ENCODE peak calls at places on chromosomes 7 and 10, in eight cellular contexts. One of them, this sample, is unnamed.

GRCh38 chr10:22219308-22219707 is 1.5 kb upstream of the EBLN1 start:
- DNase-seq in heart left ventricle: no peak
- DNase-seq in DND-41: no peak
- DNase-seq in CD8-positive, alpha-beta T cell: no peak
- DNase-seq in WERI-Rb-1: no peak
- DNase-seq in naive thymus-derived CD4-positive, alpha-beta T cell: no peak
- DNase-seq in cardiac muscle cell: no peak
- DNase-seq in adrenal gland: no peak
- DNase-seq in this sample: no peak

GRCh38 chr10:4819067-4819466 is 6.9 kb upstream of the AKR1E2 start:
- DNase-seq in naive thymus-derived CD4-positive, alpha-beta T cell: no peak
- DNase-seq in adrenal gland: no peak
- DNase-seq in heart left ventricle: no peak
- DNase-seq in CD8-positive, alpha-beta T cell: no peak
- DNase-seq in cardiac muscle cell: no peak
- DNase-seq in DND-41: no peak
- DNase-seq in WERI-Rb-1: no peak
- DNase-seq in this sample: no peak

GRCh38 chr10:97648557-97649404 is 8.3 kb downstream of the PI4K2A start:
- DNase-seq in heart left ventricle: peak; percentile 19
- DNase-seq in cardiac muscle cell: peak; percentile 77
- DNase-seq in naive thymus-derived CD4-positive, alpha-beta T cell: peak; percentile 40
- DNase-seq in CD8-positive, alpha-beta T cell: no peak
- DNase-seq in DND-41: no peak
- DNase-seq in WERI-Rb-1: no peak
- DNase-seq in adrenal gland: peak; percentile 67
- DNase-seq in this sample: peak; percentile 20

GRCh38 chr10:79247373-79248137 is 99.7 kb upstream of the PPIF start:
- DNase-seq in cardiac muscle cell: no peak
- DNase-seq in DND-41: no peak
- DNase-seq in CD8-positive, alpha-beta T cell: no peak
- DNase-seq in adrenal gland: no peak
- DNase-seq in heart left ventricle: no peak
- DNase-seq in WERI-Rb-1: no peak
- DNase-seq in naive thymus-derived CD4-positive, alpha-beta T cell: peak; percentile 27
- DNase-seq in this sample: no peak

GRCh38 chr7:20529260-20529659 is 86.2 kb upstream of the ABCB5 start:
- DNase-seq in adrenal gland: no peak
- DNase-seq in cardiac muscle cell: no peak
- DNase-seq in heart left ventricle: no peak
- DNase-seq in CD8-positive, alpha-beta T cell: no peak
- DNase-seq in WERI-Rb-1: no peak
- DNase-seq in DND-41: no peak
- DNase-seq in naive thymus-derived CD4-positive, alpha-beta T cell: no peak
- DNase-seq in this sample: peak; percentile 40

GRCh38 chr7:105934577-105935185 is 28.4 kb upstream of the CDHR3 start:
- DNase-seq in adrenal gland: peak; percentile 56
- DNase-seq in DND-41: no peak
- DNase-seq in heart left ventricle: no peak
- DNase-seq in CD8-positive, alpha-beta T cell: no peak
- DNase-seq in naive thymus-derived CD4-positive, alpha-beta T cell: no peak
- DNase-seq in WERI-Rb-1: peak; percentile 61
- DNase-seq in cardiac muscle cell: peak; percentile 80
- DNase-seq in this sample: peak; percentile 22

GRCh38 chr7:22123139-22123538 is 177.4 kb upstream of the CDCA7L start:
- DNase-seq in adrenal gland: no peak
- DNase-seq in heart left ventricle: peak; percentile 33
- DNase-seq in cardiac muscle cell: no peak
- DNase-seq in WERI-Rb-1: no peak
- DNase-seq in naive thymus-derived CD4-positive, alpha-beta T cell: no peak
- DNase-seq in CD8-positive, alpha-beta T cell: no peak
- DNase-seq in DND-41: no peak
- DNase-seq in this sample: no peak

GRCh38 chr10:72272689-72273409 is 875 bp upstream of the DDIT4 start:
- DNase-seq in naive thymus-derived CD4-positive, alpha-beta T cell: peak; percentile 61
- DNase-seq in DND-41: peak; percentile 41
- DNase-seq in cardiac muscle cell: peak; percentile 99
- DNase-seq in heart left ventricle: peak; percentile 90
- DNase-seq in adrenal gland: peak; percentile 92
- DNase-seq in CD8-positive, alpha-beta T cell: no peak
- DNase-seq in WERI-Rb-1: peak; percentile 90
- DNase-seq in this sample: peak; percentile 93

GRCh38 chr7:26172048-26172447 is 20.1 kb downstream of the NFE2L3 start:
- DNase-seq in CD8-positive, alpha-beta T cell: no peak
- DNase-seq in adrenal gland: no peak
- DNase-seq in heart left ventricle: no peak
- DNase-seq in DND-41: no peak
- DNase-seq in cardiac muscle cell: no peak
- DNase-seq in naive thymus-derived CD4-positive, alpha-beta T cell: no peak
- DNase-seq in WERI-Rb-1: no peak
- DNase-seq in this sample: no peak

GRCh38 chr7:93011351-93012294 is 106.2 kb downstream of the SAMD9 start:
- DNase-seq in DND-41: no peak
- DNase-seq in CD8-positive, alpha-beta T cell: no peak
- DNase-seq in cardiac muscle cell: peak; percentile 91
- DNase-seq in naive thymus-derived CD4-positive, alpha-beta T cell: no peak
- DNase-seq in WERI-Rb-1: no peak
- DNase-seq in heart left ventricle: no peak
- DNase-seq in adrenal gland: no peak
- DNase-seq in this sample: no peak

GRCh38 chr7:46446151-46446550 is 525.1 kb upstream of the IGFBP3 start:
- DNase-seq in naive thymus-derived CD4-positive, alpha-beta T cell: no peak
- DNase-seq in WERI-Rb-1: no peak
- DNase-seq in cardiac muscle cell: no peak
- DNase-seq in adrenal gland: no peak
- DNase-seq in heart left ventricle: no peak
- DNase-seq in DND-41: no peak
- DNase-seq in CD8-positive, alpha-beta T cell: no peak
- DNase-seq in this sample: no peak

GRCh38 chr7:92904292-92905131 is 68.1 kb upstream of the CDK6 start:
- DNase-seq in CD8-positive, alpha-beta T cell: peak; percentile 18
- DNase-seq in cardiac muscle cell: peak; percentile 84
- DNase-seq in WERI-Rb-1: no peak
- DNase-seq in adrenal gland: no peak
- DNase-seq in heart left ventricle: no peak
- DNase-seq in naive thymus-derived CD4-positive, alpha-beta T cell: peak; percentile 80
- DNase-seq in DND-41: peak; percentile 90
- DNase-seq in this sample: peak; percentile 78

GRCh38 chr7:90345548-90346319 is 782 bp upstream of the GTPBP10 start:
- DNase-seq in adrenal gland: peak; percentile 31
- DNase-seq in cardiac muscle cell: peak; percentile 64
- DNase-seq in CD8-positive, alpha-beta T cell: no peak
- DNase-seq in DND-41: no peak
- DNase-seq in naive thymus-derived CD4-positive, alpha-beta T cell: no peak
- DNase-seq in WERI-Rb-1: peak; percentile 37
- DNase-seq in heart left ventricle: peak; percentile 4
- DNase-seq in this sample: peak; percentile 24

GRCh38 chr7:74479066-74479781 is 25.5 kb downstream of the GTF2IRD1 start:
- DNase-seq in DND-41: no peak
- DNase-seq in heart left ventricle: no peak
- DNase-seq in CD8-positive, alpha-beta T cell: no peak
- DNase-seq in naive thymus-derived CD4-positive, alpha-beta T cell: no peak
- DNase-seq in adrenal gland: peak; percentile 47
- DNase-seq in WERI-Rb-1: no peak
- DNase-seq in cardiac muscle cell: peak; percentile 52
- DNase-seq in this sample: no peak

GRCh38 chr10:1123972-1124371 is 67.8 kb downstream of the WDR37 start:
- DNase-seq in WERI-Rb-1: no peak
- DNase-seq in cardiac muscle cell: no peak
- DNase-seq in CD8-positive, alpha-beta T cell: no peak
- DNase-seq in heart left ventricle: peak; percentile 1
- DNase-seq in DND-41: no peak
- DNase-seq in adrenal gland: no peak
- DNase-seq in naive thymus-derived CD4-positive, alpha-beta T cell: no peak
- DNase-seq in this sample: no peak

GRCh38 chr7:504221-505081 is 15.2 kb downstream of the PDGFA start:
- DNase-seq in DND-41: no peak
- DNase-seq in CD8-positive, alpha-beta T cell: no peak
- DNase-seq in WERI-Rb-1: no peak
- DNase-seq in heart left ventricle: no peak
- DNase-seq in cardiac muscle cell: no peak
- DNase-seq in adrenal gland: no peak
- DNase-seq in naive thymus-derived CD4-positive, alpha-beta T cell: no peak
- DNase-seq in this sample: no peak

GRCh38 chr10:97718178-97718577 is 4.6 kb downstream of the MARVELD1 start:
- DNase-seq in cardiac muscle cell: no peak
- DNase-seq in CD8-positive, alpha-beta T cell: no peak
- DNase-seq in naive thymus-derived CD4-positive, alpha-beta T cell: no peak
- DNase-seq in heart left ventricle: no peak
- DNase-seq in WERI-Rb-1: no peak
- DNase-seq in DND-41: no peak
- DNase-seq in adrenal gland: no peak
- DNase-seq in this sample: peak; percentile 87

GRCh38 chr7:12444785-12445184 is 41.1 kb upstream of the VWDE start:
- DNase-seq in DND-41: no peak
- DNase-seq in cardiac muscle cell: no peak
- DNase-seq in naive thymus-derived CD4-positive, alpha-beta T cell: no peak
- DNase-seq in adrenal gland: no peak
- DNase-seq in CD8-positive, alpha-beta T cell: no peak
- DNase-seq in WERI-Rb-1: no peak
- DNase-seq in heart left ventricle: no peak
- DNase-seq in this sample: no peak

GRCh38 chr10:132589681-132590080 is 52.1 kb downstream of the INPP5A start:
- DNase-seq in adrenal gland: no peak
- DNase-seq in WERI-Rb-1: no peak
- DNase-seq in CD8-positive, alpha-beta T cell: no peak
- DNase-seq in heart left ventricle: no peak
- DNase-seq in naive thymus-derived CD4-positive, alpha-beta T cell: no peak
- DNase-seq in cardiac muscle cell: no peak
- DNase-seq in DND-41: no peak
- DNase-seq in this sample: no peak

GRCh38 chr10:132591166-132591971 is 53.8 kb downstream of the INPP5A start:
- DNase-seq in adrenal gland: peak; percentile 81
- DNase-seq in cardiac muscle cell: peak; percentile 68
- DNase-seq in CD8-positive, alpha-beta T cell: no peak
- DNase-seq in DND-41: no peak
- DNase-seq in WERI-Rb-1: peak; percentile 34
- DNase-seq in heart left ventricle: peak; percentile 67
- DNase-seq in naive thymus-derived CD4-positive, alpha-beta T cell: no peak
- DNase-seq in this sample: no peak

GRCh38 chr10:132589015-132589414 is 51.4 kb downstream of the INPP5A start:
- DNase-seq in CD8-positive, alpha-beta T cell: no peak
- DNase-seq in DND-41: no peak
- DNase-seq in heart left ventricle: no peak
- DNase-seq in naive thymus-derived CD4-positive, alpha-beta T cell: no peak
- DNase-seq in cardiac muscle cell: no peak
- DNase-seq in WERI-Rb-1: no peak
- DNase-seq in adrenal gland: no peak
- DNase-seq in this sample: no peak

GRCh38 chr10:132590094-132590751 is 52.6 kb downstream of the INPP5A start:
- DNase-seq in cardiac muscle cell: no peak
- DNase-seq in adrenal gland: no peak
- DNase-seq in CD8-positive, alpha-beta T cell: no peak
- DNase-seq in heart left ventricle: no peak
- DNase-seq in naive thymus-derived CD4-positive, alpha-beta T cell: no peak
- DNase-seq in DND-41: no peak
- DNase-seq in WERI-Rb-1: no peak
- DNase-seq in this sample: no peak

DNA sequence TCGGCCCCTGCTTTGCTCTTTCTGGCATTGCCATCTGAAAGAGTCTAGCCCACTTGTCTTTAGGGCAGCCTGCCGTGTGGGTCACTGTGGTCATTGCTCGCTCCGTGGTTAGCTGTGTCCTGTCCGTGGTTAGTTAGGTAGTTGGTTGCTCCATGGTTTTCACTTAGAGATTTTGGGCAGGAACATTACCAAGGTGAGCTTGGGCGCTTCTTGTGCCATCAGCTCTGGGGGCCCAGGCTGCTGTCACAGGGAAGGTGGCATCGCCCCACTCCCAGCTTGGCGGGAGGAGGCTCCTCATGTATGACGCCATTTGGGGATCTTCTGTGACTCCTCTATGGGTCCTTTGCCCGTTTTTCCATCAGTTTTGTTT is 53.1 kb downstream of the INPP5A start:
- DNase-seq in heart left ventricle: no peak
- DNase-seq in cardiac muscle cell: no peak
- DNase-seq in naive thymus-derived CD4-positive, alpha-beta T cell: no peak
- DNase-seq in CD8-positive, alpha-beta T cell: no peak
- DNase-seq in adrenal gland: no peak
- DNase-seq in WERI-Rb-1: no peak
- DNase-seq in DND-41: no peak
- DNase-seq in this sample: no peak
- H3K27ac ChIP-seq in heart left ventricle: peak overlapping the region; percentile 87
- H3K27ac ChIP-seq in cardiac muscle cell: no peak overlapping the region
- H3K27ac ChIP-seq in naive thymus-derived CD4-positive, alpha-beta T cell: no peak overlapping the region
- H3K27ac ChIP-seq in CD8-positive, alpha-beta T cell: no peak overlapping the region
- H3K27ac ChIP-seq in adrenal gland: peak overlapping the region; percentile 85
- H3K27ac ChIP-seq in WERI-Rb-1: no peak overlapping the region
- H3K27ac ChIP-seq in DND-41: no peak overlapping the region
- H3K27ac ChIP-seq in this sample: no peak overlapping the region

GRCh38 chr7:57300747-57301146 is 149.2 kb upstream of the ZNF716 start:
- DNase-seq in DND-41: no peak
- DNase-seq in cardiac muscle cell: no peak
- DNase-seq in CD8-positive, alpha-beta T cell: no peak
- DNase-seq in naive thymus-derived CD4-positive, alpha-beta T cell: no peak
- DNase-seq in heart left ventricle: no peak
- DNase-seq in adrenal gland: no peak
- DNase-seq in WERI-Rb-1: no peak
- DNase-seq in this sample: no peak
- H3K9me3 ChIP-seq in DND-41: peaks cover 7% of the 10 kb centered on the region
- H3K9me3 ChIP-seq in cardiac muscle cell: no peaks in the 10 kb centered on the region
- H3K9me3 ChIP-seq in CD8-positive, alpha-beta T cell: no peaks in the 10 kb centered on the region
- H3K9me3 ChIP-seq in naive thymus-derived CD4-positive, alpha-beta T cell: no peaks in the 10 kb centered on the region
- H3K9me3 ChIP-seq in heart left ventricle: peaks cover 47% of the 10 kb centered on the region
- H3K9me3 ChIP-seq in adrenal gland: no peaks in the 10 kb centered on the region
- H3K9me3 ChIP-seq in WERI-Rb-1: peaks cover 3% of the 10 kb centered on the region
- H3K9me3 ChIP-seq in this sample: no peaks in the 10 kb centered on the region

GRCh38 chr7:134814730-134815364 is 35.4 kb downstream of the CALD1 start:
- DNase-seq in CD8-positive, alpha-beta T cell: no peak
- DNase-seq in cardiac muscle cell: no peak
- DNase-seq in naive thymus-derived CD4-positive, alpha-beta T cell: no peak
- DNase-seq in WERI-Rb-1: no peak
- DNase-seq in adrenal gland: no peak
- DNase-seq in heart left ventricle: no peak
- DNase-seq in DND-41: no peak
- DNase-seq in this sample: no peak
- H3K36me3 ChIP-seq in CD8-positive, alpha-beta T cell: no peaks in the 10 kb centered on the region
- H3K36me3 ChIP-seq in cardiac muscle cell: no peaks in the 10 kb centered on the region
- H3K36me3 ChIP-seq in naive thymus-derived CD4-positive, alpha-beta T cell: no peaks in the 10 kb centered on the region
- H3K36me3 ChIP-seq in WERI-Rb-1: no peaks in the 10 kb centered on the region
- H3K36me3 ChIP-seq in adrenal gland: no peaks in the 10 kb centered on the region
- H3K36me3 ChIP-seq in heart left ventricle: peaks cover 16% of the 10 kb centered on the region
- H3K36me3 ChIP-seq in DND-41: no peaks in the 10 kb centered on the region
- H3K36me3 ChIP-seq in this sample: no peaks in the 10 kb centered on the region

DNA sequence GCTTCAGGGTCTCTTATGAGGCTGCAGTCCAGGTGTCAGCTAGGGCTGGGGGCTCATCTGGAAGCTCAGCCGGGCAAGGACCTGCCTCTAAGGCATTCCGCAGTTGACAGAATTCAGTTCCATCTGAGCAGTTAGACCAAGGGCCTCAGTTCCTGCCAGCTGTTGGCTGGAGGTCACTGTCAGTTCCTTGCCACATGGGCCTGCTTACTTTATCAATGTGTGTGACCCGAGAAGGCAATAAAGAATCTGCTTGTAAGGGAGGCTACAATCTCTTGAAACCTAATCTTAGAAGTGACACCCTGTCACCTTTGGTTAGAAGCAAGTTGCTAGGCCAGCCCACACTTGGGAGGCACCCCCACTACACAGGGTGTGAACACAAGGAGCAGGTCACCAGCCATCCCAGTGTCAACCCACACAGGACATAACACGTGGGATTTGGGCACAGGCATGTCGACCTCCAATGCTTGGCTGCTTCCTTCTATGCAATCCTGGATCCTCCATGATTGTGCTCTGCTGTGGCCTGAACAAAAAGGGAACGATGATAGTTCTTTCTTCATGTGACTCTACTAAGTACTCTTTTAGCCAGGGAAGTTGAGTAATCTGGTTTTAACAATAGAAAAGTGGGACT is 41.8 kb downstream of the MTURN start:
- DNase-seq in WERI-Rb-1: no peak
- DNase-seq in naive thymus-derived CD4-positive, alpha-beta T cell: no peak
- DNase-seq in heart left ventricle: no peak
- DNase-seq in adrenal gland: no peak
- DNase-seq in CD8-positive, alpha-beta T cell: no peak
- DNase-seq in DND-41: no peak
- DNase-seq in cardiac muscle cell: no peak
- DNase-seq in this sample: peak; percentile 77
- H3K27ac ChIP-seq in WERI-Rb-1: no peak overlapping the region
- H3K27ac ChIP-seq in naive thymus-derived CD4-positive, alpha-beta T cell: no peak overlapping the region
- H3K27ac ChIP-seq in heart left ventricle: no peak overlapping the region
- H3K27ac ChIP-seq in adrenal gland: no peak overlapping the region
- H3K27ac ChIP-seq in CD8-positive, alpha-beta T cell: no peak overlapping the region
- H3K27ac ChIP-seq in DND-41: no peak overlapping the region
- H3K27ac ChIP-seq in cardiac muscle cell: no peak overlapping the region
- H3K27ac ChIP-seq in this sample: peak overlapping the region; percentile 67

This sample was measured in SJCRH30.